ENCODE peak calls at places on chromosomes 3 and 15, in ten cellular contexts. E is RWPE2, G is uterus, L is hepatocyte, D is heart left ventricle, W is ovary, J is fibroblast of lung, X is Caco-2, K is lung, Y is prostate gland. U is an unnamed sample. For H3K4me1, the result is how much of the 10 kb centered on the place peaks cover.

GRCh38 chr15:62889734-62890505 is 152.6 kb upstream of the TPM1 start:
- DNase-seq in Y (no peak), K (no peak), W (no peak), E (no peak), D (no peak), L (no peak), X (no peak), G (no peak), J (peak), U (no peak)

GRCh38 chr15:66578286-66578875 is 12.6 kb upstream of the LCTL start:
- DNase-seq in E (no peak), J (peak), Y (no peak), X (no peak), W (no peak), G (no peak), L (no peak), D (no peak), K (no peak), U (no peak)

GRCh38 chr3:30428251-30428650 is 178.2 kb upstream of the TGFBR2 start:
- DNase-seq in L (no peak), J (peak), K (no peak), W (no peak), X (no peak), E (no peak), G (no peak), Y (no peak), D (no peak), U (no peak)

GRCh38 chr3:55721716-55722484 is 234.8 kb upstream of the WNT5A start:
- DNase-seq in G (peak), D (no peak), X (no peak), L (peak), E (no peak), Y (no peak), J (peak), W (peak), K (peak), U (no peak)

GRCh38 chr15:83164409-83165404 is 42.9 kb downstream of the HDGFL3 start:
- DNase-seq in E (no peak), X (no peak), D (no peak), J (peak), Y (no peak), G (no peak), K (no peak), L (no peak), W (no peak), U (no peak)

GRCh38 chr3:71495708-71496472 is 87.6 kb downstream of the FOXP1 start:
- DNase-seq in L (peak), J (peak), G (no peak), D (no peak), W (no peak), E (no peak), X (no peak), K (no peak), Y (no peak), U (no peak)

GRCh38 chr3:189148090-189148507 is 23.7 kb upstream of the TPRG1 start:
- DNase-seq in W (peak), G (peak), E (no peak), X (peak), D (no peak), Y (peak), L (peak), K (peak), J (peak), U (peak)

GRCh38 chr3:195059471-195060216 is 211.3 kb downstream of the XXYLT1 start:
- DNase-seq in L (no peak), K (no peak), X (no peak), Y (no peak), W (no peak), E (peak), G (no peak), D (no peak), J (no peak), U (no peak)

GRCh38 chr15:22955544-22956085 is 24.6 kb downstream of the CYFIP1 start:
- DNase-seq in E (peak), Y (no peak), L (no peak), D (no peak), G (no peak), K (no peak), X (no peak), J (no peak), W (no peak), U (no peak)

GRCh38 chr3:15616053-15616452 is 14.5 kb downstream of the BTD start:
- DNase-seq in L (no peak), G (no peak), X (no peak), K (no peak), Y (no peak), J (peak), W (no peak), E (no peak), D (no peak), U (no peak)

GRCh38 chr3:112134335-112135124 is 1.5 kb upstream of the GCSAM start:
- DNase-seq in G (no peak), W (no peak), X (no peak), Y (no peak), D (no peak), E (no peak), L (no peak), J (peak), K (no peak), U (no peak)

GRCh38 chr3:55718475-55718874 is 231.4 kb upstream of the WNT5A start:
- DNase-seq in J (peak), Y (no peak), L (no peak), D (no peak), W (no peak), G (no peak), K (no peak), E (no peak), X (no peak), U (no peak)

GRCh38 chr15:66738595-66738994 is 36.6 kb downstream of the SMAD6 start:
- DNase-seq in W (no peak), Y (no peak), J (no peak), D (no peak), E (no peak), X (no peak), K (no peak), G (no peak), L (no peak), U (no peak)

GRCh38 chr3:51319271-51319670 is 65.8 kb upstream of the MANF start:
- DNase-seq in K (no peak), L (no peak), D (no peak), Y (no peak), W (no peak), J (peak), E (no peak), G (no peak), X (no peak), U (no peak)

GRCh38 chr3:14256561-14257342 is 78.1 kb downstream of the LSM3 start:
- DNase-seq in K (no peak), W (no peak), J (no peak), G (no peak), X (peak), E (no peak), Y (no peak), L (peak), D (no peak), U (no peak)

GRCh38 chr3:10918011-10918410 is 74.5 kb upstream of the SLC6A1 start:
- DNase-seq in J (no peak), W (no peak), D (no peak), G (no peak), K (no peak), E (no peak), X (no peak), L (no peak), Y (no peak), U (no peak)

GRCh38 chr3:46921871-46922271 is 44.4 kb downstream of the PTH1R start:
- DNase-seq in X (no peak), G (peak), L (no peak), J (no peak), K (no peak), E (peak), D (peak), Y (no peak), W (no peak), U (no peak)

GRCh38 chr3:159785276-159785675 is 203.4 kb upstream of the IL12A start:
- DNase-seq in W (no peak), K (no peak), D (no peak), E (no peak), Y (no peak), L (no peak), X (peak), G (no peak), J (peak), U (no peak)

GRCh38 chr3:135966349-135966695 is 794 bp downstream of the PPP2R3A start:
- DNase-seq in E (no peak), W (no peak), X (no peak), J (no peak), Y (no peak), G (no peak), L (peak), D (no peak), K (no peak), U (peak)

GRCh38 chr3:39146611-39147373 is 6.6 kb downstream of the CSRNP1 start:
- DNase-seq in G (peak), J (peak), Y (peak), E (peak), X (no peak), L (peak), K (peak), W (peak), D (peak), U (peak)

GRCh38 chr15:75840659-75841058 is 2.6 kb upstream of the UBE2Q2 start:
- DNase-seq in K (no peak), J (peak), X (no peak), L (peak), G (peak), Y (no peak), D (no peak), E (no peak), W (no peak), U (no peak)

GRCh38 chr15:100400996-100401395 is 59.2 kb upstream of the ADAMTS17 start:
- DNase-seq in W (no peak), K (no peak), J (no peak), L (no peak), X (no peak), D (no peak), E (no peak), Y (no peak), G (no peak), U (no peak)

GRCh38 chr3:98003306-98003969 is 31.2 kb upstream of the RIOX2 start:
- DNase-seq in X (no peak), E (no peak), K (no peak), J (no peak), L (no peak), Y (no peak), W (no peak), D (no peak), G (no peak), U (no peak)

GRCh38 chr15:60079210-60079609 is 75.1 kb downstream of the FOXB1 start:
- DNase-seq in E (no peak), G (no peak), K (no peak), Y (no peak), J (no peak), W (no peak), X (no peak), L (no peak), D (no peak), U (no peak)

GRCh38 chr15:51229907-51230328 is 108.5 kb downstream of the CYP19A1 start:
- DNase-seq in J (peak), K (no peak), E (no peak), W (no peak), Y (no peak), D (no peak), G (no peak), X (no peak), L (peak), U (no peak)

GRCh38 chr3:69896095-69896494 is 103.4 kb upstream of the SAMMSON start:
- DNase-seq in E (no peak), L (no peak), G (no peak), Y (no peak), W (no peak), X (no peak), J (no peak), D (no peak), K (no peak), U (no peak)

GRCh38 chr15:101008158-101009139 is 89.3 kb downstream of the LRRK1 start:
- DNase-seq in E (peak), D (peak), K (peak), J (peak), W (peak), Y (peak), X (peak), L (peak), G (peak), U (peak)

GRCh38 chr15:43225201-43225949 is 4.6 kb upstream of the EPB42 start:
- DNase-seq in W (no peak), G (peak), J (peak), Y (peak), D (no peak), X (peak), K (no peak), L (peak), E (no peak), U (peak)

GRCh38 chr15:74433592-74434259 is at the start of gene SEMA7A:
- DNase-seq in D (peak), L (peak), W (peak), E (peak), J (peak), G (peak), X (peak), Y (peak), K (peak), U (peak)

GRCh38 chr15:101121511-101122090 is 130.2 kb downstream of the CHSY1 start:
- DNase-seq in K (peak), X (no peak), J (peak), W (peak), L (peak), E (no peak), G (peak), D (peak), Y (peak), U (peak)

GRCh38 chr3:52393959-52394670 is 50.8 kb downstream of the SEMA3G start:
- DNase-seq in G (no peak), Y (no peak), L (no peak), X (no peak), J (no peak), D (no peak), W (no peak), K (no peak), E (peak), U (no peak)

GRCh38 chr3:110405830-110406580 is 665.6 kb upstream of the NECTIN3 start:
- DNase-seq in E (no peak), X (no peak), J (no peak), D (no peak), G (no peak), L (no peak), Y (no peak), W (no peak), K (no peak), U (no peak)

GRCh38 chr3:98952404-98952803 is 50.9 kb upstream of the DCBLD2 start:
- DNase-seq in Y (no peak), W (no peak), G (no peak), D (no peak), L (no peak), X (no peak), E (no peak), K (no peak), J (no peak), U (no peak)

GRCh38 chr3:117350386-117350785 is 640.8 kb downstream of the TUSC7 start:
- DNase-seq in X (no peak), L (no peak), E (no peak), Y (no peak), J (no peak), K (no peak), D (no peak), G (no peak), W (no peak), U (no peak)

GRCh38 chr3:105987809-105988208 is 119.0 kb upstream of the CBLB start:
- DNase-seq in E (no peak), W (no peak), L (no peak), J (no peak), D (no peak), K (no peak), G (no peak), Y (no peak), X (no peak), U (no peak)

GRCh38 chr15:84598993-84599392 is 1.8 kb upstream of the ZSCAN2 start:
- DNase-seq in Y (no peak), J (peak), X (peak), E (no peak), D (no peak), K (no peak), L (peak), G (no peak), W (peak), U (peak)

GRCh38 chr15:37053070-37053653 is 47.2 kb downstream of the MEIS2 start:
- DNase-seq in E (no peak), K (no peak), J (peak), Y (no peak), X (no peak), W (no peak), D (no peak), L (no peak), G (no peak), U (no peak)

GRCh38 chr3:71423151-71423906 is 160.2 kb downstream of the FOXP1 start:
- DNase-seq in Y (peak), D (peak), X (no peak), G (no peak), W (no peak), K (no peak), L (peak), E (peak), J (peak), U (peak)

GRCh38 chr3:43997788-43998373 is 243.8 kb upstream of the TOPAZ1 start:
- DNase-seq in D (no peak), J (no peak), E (peak), K (no peak), W (no peak), Y (no peak), G (no peak), L (no peak), X (no peak), U (no peak)

GRCh38 chr3:43995078-43995928 is 246.4 kb upstream of the TOPAZ1 start:
- DNase-seq in K (no peak), G (no peak), J (peak), E (peak), Y (no peak), L (peak), D (no peak), W (no peak), X (no peak), U (no peak)

GRCh38 chr3:43995929-43996378 is 245.7 kb upstream of the TOPAZ1 start:
- DNase-seq in G (no peak), J (no peak), L (no peak), Y (no peak), E (peak), D (no peak), K (no peak), W (no peak), X (no peak), U (no peak)

GRCh38 chr3:43998374-43998840 is 243.3 kb upstream of the TOPAZ1 start:
- DNase-seq in W (no peak), J (no peak), K (no peak), L (peak), Y (no peak), X (no peak), D (no peak), E (peak), G (no peak), U (no peak)

DNA sequence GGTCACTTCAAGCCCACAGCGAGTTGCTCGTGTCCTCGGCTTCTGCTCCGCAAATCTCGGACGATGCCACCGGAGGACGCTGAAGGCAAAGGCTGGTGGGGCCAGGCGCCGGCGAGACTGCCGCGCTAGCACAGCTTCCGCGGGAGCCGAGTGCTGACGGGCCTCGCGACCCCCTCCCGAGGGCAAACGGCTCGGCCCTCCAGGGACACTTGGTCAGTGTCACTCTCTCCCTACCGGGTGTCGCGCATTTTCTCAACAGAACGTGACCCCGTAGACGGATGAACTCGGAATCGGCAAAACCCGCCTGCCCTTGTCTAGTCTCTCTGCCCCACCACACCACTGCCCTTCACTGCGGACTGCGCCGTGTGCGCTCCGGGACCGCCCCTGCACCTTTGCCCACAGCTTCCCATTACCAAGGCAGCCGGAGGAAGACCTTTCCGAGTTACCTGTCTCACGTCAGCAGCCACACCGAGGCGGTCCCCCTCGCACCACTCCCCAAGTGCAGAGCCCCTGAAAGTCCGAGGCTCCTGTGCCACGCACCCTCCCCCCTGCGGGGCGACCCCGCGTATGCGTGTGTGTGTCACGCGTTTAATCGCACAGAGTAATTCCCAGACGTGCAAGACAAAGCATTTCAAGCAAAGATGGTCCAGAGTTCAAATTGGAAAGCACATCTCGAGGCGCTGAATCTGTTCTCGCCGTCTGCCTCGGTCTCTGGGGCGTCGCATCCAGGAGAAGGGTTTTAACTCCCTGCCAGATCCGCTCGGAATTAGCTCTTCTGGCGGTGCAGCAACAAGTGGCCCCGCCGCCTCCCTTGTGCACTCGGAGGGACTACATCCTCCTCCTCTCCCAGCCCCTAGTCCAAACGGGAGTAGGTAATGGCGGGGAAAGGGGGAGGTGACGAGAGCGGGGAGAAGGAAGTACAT is 245.0 kb upstream of the TOPAZ1 start:
- DNase-seq in X (no peak), Y (no peak), L (peak), W (no peak), E (peak), K (no peak), D (no peak), G (no peak), J (no peak), U (peak)
- TF ChIP-seq CTCF in X (no peak), Y (no peak), L (peak), W (no peak), E (peak), K (no peak), D (peak), G (no peak), J (peak), U (no peak)

GRCh38 chr3:18415132-18415531 is 10.0 kb downstream of the SATB1 start:
- DNase-seq in L (no peak), E (no peak), G (no peak), K (no peak), Y (no peak), W (no peak), X (no peak), D (no peak), J (no peak), U (no peak)
- H3K4me1 ChIP-seq in L (under half), E (under half), G (under half), K (under half), Y (under half), W (under half), X (under half), D (under half), J (under half), U (under half)

GRCh38 chr15:47551079-47551478 is 166.2 kb upstream of the SEMA6D start:
- DNase-seq in K (no peak), E (no peak), J (no peak), G (no peak), D (no peak), L (no peak), X (no peak), Y (no peak), W (no peak), U (no peak)
- TF ChIP-seq CTCF in K (no peak), E (peak), J (no peak), G (no peak), D (no peak), L (no peak), X (no peak), Y (no peak), W (no peak), U (no peak)

GRCh38 chr3:42024578-42025387 is 62.9 kb upstream of the ULK4 start:
- DNase-seq in W (no peak), D (no peak), X (no peak), J (no peak), Y (no peak), G (no peak), E (no peak), K (no peak), L (no peak), U (no peak)

GRCh38 chr3:42022355-42022754 is 60.5 kb upstream of the ULK4 start:
- DNase-seq in W (no peak), L (no peak), J (no peak), E (no peak), K (no peak), D (no peak), G (no peak), Y (no peak), X (no peak), U (no peak)

GRCh38 chr3:42028474-42028873 is 62.7 kb upstream of the TRAK1 start:
- DNase-seq in X (no peak), K (no peak), G (no peak), E (no peak), L (no peak), W (no peak), D (no peak), Y (no peak), J (no peak), U (no peak)

GRCh38 chr3:42023380-42023779 is 61.5 kb upstream of the ULK4 start:
- DNase-seq in K (no peak), J (no peak), G (no peak), L (no peak), D (no peak), E (no peak), X (no peak), W (no peak), Y (no peak), U (no peak)

DNA sequence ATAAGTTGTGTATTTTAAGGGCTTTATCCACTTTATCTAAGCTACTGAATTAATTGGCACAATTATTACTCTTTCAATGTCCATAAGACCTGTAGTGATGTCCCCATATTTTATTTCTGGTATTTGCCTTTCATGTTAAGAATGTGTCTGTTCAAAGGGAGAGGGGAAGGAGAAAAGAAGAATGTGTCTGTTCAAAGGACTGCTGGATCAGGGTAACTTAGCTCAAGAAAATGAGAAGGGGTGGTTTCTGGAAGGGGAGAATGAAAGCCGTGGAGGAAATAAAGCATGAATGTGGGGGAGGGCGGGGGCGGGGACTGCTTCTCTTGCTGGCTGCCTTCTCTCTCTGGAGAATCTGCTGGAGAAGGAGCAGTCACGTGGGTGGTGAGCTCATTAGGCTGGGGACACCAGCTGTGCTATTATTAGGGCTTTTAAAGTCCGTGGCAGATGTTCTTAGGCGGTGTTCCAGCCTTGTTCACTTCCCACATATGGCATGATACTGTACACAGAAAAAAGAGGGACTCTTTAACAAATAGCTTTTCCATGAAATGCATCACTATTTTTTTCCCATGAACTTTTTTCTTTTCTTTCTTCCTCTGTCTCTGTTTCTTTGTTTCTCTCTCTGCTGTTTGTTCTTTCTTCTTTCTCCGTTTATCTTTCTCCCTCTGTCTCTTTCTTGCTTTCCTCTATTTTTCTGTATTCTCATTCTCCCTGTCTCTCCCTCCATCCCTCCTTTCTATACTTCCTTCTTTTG is 63.7 kb upstream of the ULK4 start:
- DNase-seq in E (no peak), L (peak), J (peak), Y (peak), G (peak), X (peak), K (peak), W (peak), D (peak), U (peak)
- H3K4me1 ChIP-seq in E (under half), L (under half), J (under half), Y (under half), G (under half), X (under half), K (under half), W (under half), D (half or more), U (half or more)